ENCODE peak calls at places on chromosomes 13 and 19, in eight cellular contexts. O, P, D, S, I, W, N and H are unnamed samples.

GRCh38 chr13:47484564-47484963 is 516.5 kb downstream of the SUCLA2 start:
- DNase-seq in O (peak), P (no peak), D (no peak), S (no peak), I (no peak), W (no peak), N (no peak), H (no peak)

GRCh38 chr19:5130371-5131030 is 161.6 kb downstream of the KDM4B start:
- DNase-seq in O (no peak), P (peak), D (no peak), S (peak), I (peak), W (peak), N (no peak), H (peak)

GRCh38 chr19:53864308-53864836 is 3.3 kb upstream of the MYADM start:
- DNase-seq in O (no peak), P (no peak), D (peak), S (no peak), I (no peak), W (no peak), N (no peak), H (no peak)

GRCh38 chr13:47901451-47901850 is 99.6 kb downstream of the SUCLA2 start:
- DNase-seq in O (peak), P (no peak), D (no peak), S (no peak), I (no peak), W (no peak), N (no peak), H (no peak)

GRCh38 chr19:2462635-2463421 is 6.1 kb upstream of the LMNB2 start:
- DNase-seq in O (peak), P (no peak), D (peak), S (no peak), I (no peak), W (no peak), N (peak), H (no peak)

GRCh38 chr19:11964858-11965645 is at the start of gene ZNF763:
- DNase-seq in O (peak), P (peak), D (peak), S (peak), I (peak), W (peak), N (peak), H (peak)

GRCh38 chr13:111217661-111218060 is 102.6 kb downstream of the ARHGEF7 start:
- DNase-seq in O (no peak), P (no peak), D (no peak), S (no peak), I (no peak), W (no peak), N (no peak), H (no peak)

GRCh38 chr13:88042489-88042888 is 371.3 kb downstream of the SLITRK5 start:
- DNase-seq in O (peak), P (no peak), D (no peak), S (no peak), I (no peak), W (no peak), N (no peak), H (no peak)

GRCh38 chr19:37989855-37990254 is 82.8 kb downstream of the SIPA1L3 start:
- DNase-seq in O (no peak), P (no peak), D (no peak), S (no peak), I (no peak), W (no peak), N (no peak), H (no peak)

GRCh38 chr13:25688524-25688923 is 316.8 kb downstream of the ATP8A2 start:
- DNase-seq in O (no peak), P (no peak), D (no peak), S (no peak), I (no peak), W (no peak), N (no peak), H (no peak)

GRCh38 chr13:30843548-30843947 is 62.5 kb upstream of the MEDAG start:
- DNase-seq in O (no peak), P (no peak), D (no peak), S (no peak), I (no peak), W (no peak), N (no peak), H (no peak)

GRCh38 chr19:49676136-49676689 is 858 bp upstream of the PRMT1 start:
- DNase-seq in O (peak), P (peak), D (no peak), S (no peak), I (peak), W (peak), N (no peak), H (no peak)

GRCh38 chr13:52760078-52760477 is 20.5 kb upstream of the CNMD start:
- DNase-seq in O (no peak), P (no peak), D (no peak), S (no peak), I (no peak), W (no peak), N (no peak), H (no peak)

GRCh38 chr13:41590643-41591042 is 133.3 kb downstream of the RGCC start:
- DNase-seq in O (no peak), P (no peak), D (no peak), S (no peak), I (no peak), W (peak), N (no peak), H (no peak)

GRCh38 chr13:110555601-110556223 is 5.8 kb downstream of the RAB20 start:
- DNase-seq in O (no peak), P (no peak), D (no peak), S (no peak), I (no peak), W (peak), N (no peak), H (no peak)

GRCh38 chr13:43666403-43666802 is 120.4 kb downstream of the ENOX1 start:
- DNase-seq in O (no peak), P (no peak), D (no peak), S (no peak), I (no peak), W (no peak), N (no peak), H (no peak)

GRCh38 chr19:39223703-39224279 is 19.7 kb upstream of the SYCN start:
- DNase-seq in O (peak), P (no peak), D (no peak), S (no peak), I (no peak), W (no peak), N (no peak), H (no peak)

GRCh38 chr13:106464076-106464475 is 71.4 kb downstream of the EFNB2 start:
- DNase-seq in O (no peak), P (no peak), D (no peak), S (no peak), I (no peak), W (no peak), N (no peak), H (no peak)

GRCh38 chr13:36062249-36062648 is 68.9 kb downstream of the DCLK1 start:
- DNase-seq in O (no peak), P (no peak), D (no peak), S (no peak), I (no peak), W (no peak), N (no peak), H (no peak)

GRCh38 chr13:67642638-67643037 is 412.5 kb upstream of the PCDH9 start:
- DNase-seq in O (no peak), P (no peak), D (no peak), S (no peak), I (no peak), W (no peak), N (no peak), H (no peak)

GRCh38 chr13:87855553-87855952 is 184.4 kb downstream of the SLITRK5 start:
- DNase-seq in O (no peak), P (no peak), D (no peak), S (no peak), I (no peak), W (no peak), N (no peak), H (no peak)

GRCh38 chr13:23804166-23804565 is 85.0 kb downstream of the MIPEP start:
- DNase-seq in O (no peak), P (no peak), D (no peak), S (no peak), I (no peak), W (no peak), N (no peak), H (no peak)

GRCh38 chr19:19817357-19817756 is 4.2 kb downstream of the ZNF506 start:
- DNase-seq in O (no peak), P (peak), D (no peak), S (peak), I (peak), W (no peak), N (no peak), H (peak)

GRCh38 chr19:5485286-5485636 is 30.0 kb downstream of the ZNRF4 start:
- DNase-seq in O (no peak), P (no peak), D (no peak), S (no peak), I (no peak), W (no peak), N (no peak), H (no peak)

GRCh38 chr13:40389081-40389641 is 277.3 kb downstream of the FOXO1 start:
- DNase-seq in O (no peak), P (peak), D (no peak), S (peak), I (no peak), W (peak), N (no peak), H (peak)

GRCh38 chr19:36009220-36009619 is 607 bp upstream of the SYNE4 start:
- DNase-seq in O (peak), P (peak), D (peak), S (peak), I (peak), W (no peak), N (no peak), H (peak)

GRCh38 chr13:107025991-107026390 is 458.1 kb upstream of the ARGLU1 start:
- DNase-seq in O (no peak), P (no peak), D (no peak), S (no peak), I (no peak), W (no peak), N (peak), H (no peak)

GRCh38 chr13:110529522-110530311 is 31.8 kb downstream of the RAB20 start:
- DNase-seq in O (no peak), P (no peak), D (no peak), S (no peak), I (no peak), W (no peak), N (no peak), H (no peak)

GRCh38 chr13:69585656-69586055 is 522.0 kb upstream of the ATXN8OS start:
- DNase-seq in O (peak), P (no peak), D (no peak), S (no peak), I (no peak), W (no peak), N (no peak), H (no peak)